ENCODE peak calls at places on chromosome 4, in seven cellular contexts. N, O, K, G, P, U and D are unnamed samples.

GRCh38 chr4:26061248-26061986 is 147.4 kb downstream of the SMIM20 start:
- DNase-seq in O (no peak), K (no peak), N (no peak), G (no peak), U (peak; percentile 54), P (no peak), D (peak; percentile 7)

GRCh38 chr4:42048394-42048793 is 58.1 kb downstream of the SLC30A9 start:
- DNase-seq in O (no peak), P (no peak), G (no peak), K (peak; percentile 45), N (no peak), U (peak; percentile 84), D (no peak)

GRCh38 chr4:105060628-105061027 is 86.0 kb upstream of the TET2 start:
- DNase-seq in U (no peak), O (no peak), G (no peak), P (no peak), K (no peak), N (no peak), D (peak; percentile 56)

GRCh38 chr4:18020145-18020670 is 1.3 kb downstream of the LCORL start:
- DNase-seq in G (no peak), K (no peak), P (no peak), O (no peak), N (no peak), U (peak; percentile 18), D (no peak)

GRCh38 chr4:40629401-40630334 is at the start of gene RBM47:
- DNase-seq in P (peak; percentile 54), N (peak; percentile 77), G (peak; percentile 77), O (no peak), U (peak; percentile 58), K (no peak), D (no peak)

GRCh38 chr4:148443550-148444295 is 1.5 kb upstream of the NR3C2 start:
- DNase-seq in P (peak; percentile 41), K (no peak), O (no peak), G (peak; percentile 67), N (peak; percentile 69), U (no peak), D (no peak)

GRCh38 chr4:109729155-109729562 is 711 bp downstream of the PLA2G12A start:
- DNase-seq in P (no peak), O (no peak), K (no peak), U (peak; percentile 10), G (no peak), N (no peak), D (peak; percentile 60)

GRCh38 chr4:40619600-40619999 is 10.1 kb downstream of the RBM47 start:
- DNase-seq in U (no peak), N (no peak), O (no peak), P (no peak), K (no peak), G (no peak), D (no peak)

GRCh38 chr4:174591243-174592021 is 69.1 kb upstream of the HPGD start:
- DNase-seq in N (no peak), P (no peak), U (no peak), G (no peak), O (no peak), K (no peak), D (no peak)

GRCh38 chr4:182642831-182643230 is 274.4 kb downstream of the DCTD start:
- DNase-seq in U (peak; percentile 37), K (no peak), G (no peak), P (no peak), N (no peak), O (no peak), D (no peak)

GRCh38 chr4:89410687-89411086 is 103.1 kb upstream of the GPRIN3 start:
- DNase-seq in U (peak; percentile 25), G (no peak), O (no peak), P (no peak), N (no peak), K (no peak), D (no peak)

GRCh38 chr4:140116442-140117104 is 37.4 kb downstream of the MAML3 start:
- DNase-seq in N (no peak), P (no peak), U (peak; percentile 57), K (no peak), G (no peak), O (no peak), D (peak; percentile 45)

GRCh38 chr4:5110901-5111300 is 59.6 kb downstream of the STK32B start:
- DNase-seq in G (no peak), N (no peak), P (no peak), K (no peak), O (no peak), U (peak; percentile 35), D (no peak)

GRCh38 chr4:148162554-148162953 is 279.7 kb downstream of the NR3C2 start:
- DNase-seq in O (no peak), N (no peak), G (no peak), K (no peak), U (no peak), P (no peak), D (no peak)

GRCh38 chr4:25938251-25939186 is 24.5 kb downstream of the SMIM20 start:
- DNase-seq in P (peak; percentile 42), N (no peak), G (no peak), U (peak; percentile 68), K (no peak), O (no peak), D (no peak)

GRCh38 chr4:151407018-151407417 is 2.0 kb upstream of the FHIP1A start:
- DNase-seq in O (no peak), K (no peak), P (no peak), U (no peak), G (no peak), N (no peak), D (no peak)

GRCh38 chr4:68077737-68078136 is 51.9 kb downstream of the TMPRSS11F start:
- DNase-seq in O (no peak), G (no peak), U (no peak), P (no peak), N (no peak), K (no peak), D (no peak)